ENCODE peak calls at places on chromosome 15, in four cellular contexts. One of them, this sample, is unnamed.

GRCh38 chr15:50128266-50128665 is 9.2 kb upstream of the ATP8B4 start:
- DNase-seq in stomach: peak; percentile 56
- DNase-seq in heart right ventricle: peak; percentile 69
- DNase-seq in fibroblast of lung: no peak
- DNase-seq in this sample: no peak

GRCh38 chr15:84880822-84881519 is 3.5 kb upstream of the SLC28A1 start:
- DNase-seq in stomach: no peak
- DNase-seq in heart right ventricle: no peak
- DNase-seq in fibroblast of lung: no peak
- DNase-seq in this sample: no peak

GRCh38 chr15:59371458-59372351 is 966 bp downstream of the MYO1E start:
- DNase-seq in stomach: peak; percentile 70
- DNase-seq in heart right ventricle: no peak
- DNase-seq in fibroblast of lung: no peak
- DNase-seq in this sample: no peak

GRCh38 chr15:40014390-40014789 is 24.6 kb downstream of the SRP14 start:
- DNase-seq in stomach: no peak
- DNase-seq in heart right ventricle: no peak
- DNase-seq in fibroblast of lung: no peak
- DNase-seq in this sample: no peak

GRCh38 chr15:25368855-25369254 is 70.0 kb downstream of the UBE3A start:
- DNase-seq in stomach: no peak
- DNase-seq in heart right ventricle: no peak
- DNase-seq in fibroblast of lung: peak; percentile 89
- DNase-seq in this sample: no peak

GRCh38 chr15:91982401-91982800 is 128.9 kb downstream of the SLCO3A1 start:
- DNase-seq in stomach: no peak
- DNase-seq in heart right ventricle: no peak
- DNase-seq in fibroblast of lung: no peak
- DNase-seq in this sample: no peak

GRCh38 chr15:75149911-75150709 is 51.6 kb upstream of the C15orf39 start:
- DNase-seq in stomach: no peak
- DNase-seq in heart right ventricle: no peak
- DNase-seq in fibroblast of lung: peak; percentile 51
- DNase-seq in this sample: peak; percentile 57

GRCh38 chr15:37095197-37095992 is 5.0 kb downstream of the MEIS2 start:
- DNase-seq in stomach: no peak
- DNase-seq in heart right ventricle: no peak
- DNase-seq in fibroblast of lung: no peak
- DNase-seq in this sample: no peak

GRCh38 chr15:98943609-98944111 is 63.9 kb downstream of the PGPEP1L start:
- DNase-seq in stomach: no peak
- DNase-seq in heart right ventricle: peak; percentile 80
- DNase-seq in fibroblast of lung: peak; percentile 38
- DNase-seq in this sample: no peak

GRCh38 chr15:101111570-101112262 is 140.1 kb downstream of the CHSY1 start:
- DNase-seq in stomach: no peak
- DNase-seq in heart right ventricle: no peak
- DNase-seq in fibroblast of lung: no peak
- DNase-seq in this sample: no peak

GRCh38 chr15:77550275-77551251 is 82.1 kb downstream of the LINGO1 start:
- DNase-seq in stomach: no peak
- DNase-seq in heart right ventricle: no peak
- DNase-seq in fibroblast of lung: peak; percentile 15
- DNase-seq in this sample: no peak

GRCh38 chr15:77547801-77548607 is 84.7 kb downstream of the LINGO1 start:
- DNase-seq in stomach: no peak
- DNase-seq in heart right ventricle: no peak
- DNase-seq in fibroblast of lung: no peak
- DNase-seq in this sample: no peak

GRCh38 chr15:77546870-77547269 is 85.8 kb downstream of the LINGO1 start:
- DNase-seq in stomach: no peak
- DNase-seq in heart right ventricle: no peak
- DNase-seq in fibroblast of lung: no peak
- DNase-seq in this sample: no peak

GRCh38 chr15:77549552-77550274 is 83.0 kb downstream of the LINGO1 start:
- DNase-seq in stomach: no peak
- DNase-seq in heart right ventricle: no peak
- DNase-seq in fibroblast of lung: no peak
- DNase-seq in this sample: no peak

GRCh38 chr15:77548608-77549551 is 83.8 kb downstream of the LINGO1 start:
- DNase-seq in stomach: no peak
- DNase-seq in heart right ventricle: no peak
- DNase-seq in fibroblast of lung: no peak
- DNase-seq in this sample: no peak
- TF ChIP-seq CTCF in stomach: no peak
- TF ChIP-seq CTCF in heart right ventricle: no peak
- TF ChIP-seq CTCF in fibroblast of lung: no peak
- TF ChIP-seq CTCF in this sample: no peak

DNA sequence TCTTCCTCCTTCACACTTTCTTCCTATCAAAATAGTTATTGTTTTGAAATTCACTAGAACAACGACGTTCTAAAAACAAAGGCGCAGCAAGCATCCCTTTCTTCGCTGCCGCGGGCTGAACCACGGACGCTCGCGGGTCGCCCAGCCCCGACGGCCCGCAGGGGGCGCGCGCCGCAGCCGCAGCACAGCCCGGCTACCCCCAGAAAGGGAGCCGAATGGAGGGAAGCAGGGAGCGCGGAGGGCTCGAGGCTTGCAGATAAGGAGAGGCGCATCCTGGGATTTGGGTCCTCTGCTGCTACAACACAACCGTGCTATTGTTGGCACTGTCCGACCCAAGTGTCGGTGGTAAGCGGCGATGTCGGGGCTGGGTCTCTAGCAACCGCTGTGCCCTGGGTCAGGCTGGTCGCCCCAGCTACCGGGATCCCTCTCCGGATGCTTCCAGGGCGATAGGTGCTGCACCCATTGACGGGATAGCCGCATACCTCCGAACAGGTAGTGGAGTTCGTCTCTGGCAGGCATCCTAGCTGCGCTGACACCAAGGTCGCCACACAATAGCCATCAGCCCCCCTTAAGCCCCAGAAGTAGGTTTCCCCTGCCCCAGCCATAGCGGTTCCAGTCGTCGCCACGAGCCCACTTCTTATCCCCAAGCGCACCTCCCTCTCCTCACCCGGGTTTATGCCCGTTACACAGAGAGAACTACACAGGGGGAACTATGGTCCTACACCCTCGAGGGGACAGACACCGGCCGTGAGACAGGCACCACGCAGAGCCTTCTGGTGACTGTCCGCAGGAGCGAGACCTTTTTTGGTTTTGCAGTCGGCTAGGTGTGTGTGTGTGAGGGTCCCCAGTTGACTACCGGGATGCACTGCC is 6.0 kb downstream of the ONECUT1 start:
- DNase-seq in stomach: no peak
- DNase-seq in heart right ventricle: no peak
- DNase-seq in fibroblast of lung: no peak
- DNase-seq in this sample: no peak
- TF ChIP-seq CTCF in stomach: no peak
- TF ChIP-seq CTCF in heart right ventricle: peak; percentile 45
- TF ChIP-seq CTCF in fibroblast of lung: peak; percentile 12
- TF ChIP-seq CTCF in this sample: peak; percentile 3

DNA sequence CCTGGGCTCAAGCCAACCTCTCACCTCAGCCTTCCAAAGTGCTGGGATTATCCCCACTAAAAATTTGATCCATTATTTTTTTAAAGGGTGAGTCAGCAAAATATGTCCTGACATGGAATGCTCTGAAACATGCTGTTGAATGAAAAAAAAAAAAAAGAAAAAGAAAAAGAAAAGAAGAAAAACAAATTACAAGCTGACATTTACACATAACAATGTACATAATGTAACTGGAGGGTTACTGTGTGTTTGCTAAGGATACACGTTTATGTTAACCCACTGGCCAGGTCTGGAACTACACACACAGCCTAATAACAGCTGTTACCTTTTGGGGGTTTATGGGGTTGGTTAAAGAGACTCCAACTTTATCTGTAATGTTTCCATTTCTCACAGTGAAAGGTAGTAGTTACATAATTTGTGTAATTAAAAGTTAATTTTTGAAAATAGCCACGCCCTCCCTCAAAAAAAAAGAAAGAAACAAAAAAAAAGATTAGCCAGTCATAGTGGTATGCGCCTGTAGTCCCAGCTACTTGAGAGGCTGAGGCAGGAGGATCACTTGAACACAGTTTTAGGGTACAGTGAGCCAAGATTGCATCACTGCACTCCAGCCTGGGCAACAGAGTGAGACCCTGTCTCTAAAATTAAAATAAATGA is 3.1 kb upstream of the MESP2 start:
- DNase-seq in stomach: no peak
- DNase-seq in heart right ventricle: no peak
- DNase-seq in fibroblast of lung: peak; percentile 20
- DNase-seq in this sample: no peak
- TF ChIP-seq CTCF in stomach: no peak
- TF ChIP-seq CTCF in heart right ventricle: no peak
- TF ChIP-seq CTCF in fibroblast of lung: peak; percentile 29
- TF ChIP-seq CTCF in this sample: peak; percentile 7

GRCh38 chr15:69996842-69997478 is 100.8 kb downstream of the TLE3 start:
- DNase-seq in stomach: peak; percentile 70
- DNase-seq in heart right ventricle: no peak
- DNase-seq in fibroblast of lung: no peak
- DNase-seq in this sample: no peak

GRCh38 chr15:69998541-69999391 is 99.0 kb downstream of the TLE3 start:
- DNase-seq in stomach: no peak
- DNase-seq in heart right ventricle: no peak
- DNase-seq in fibroblast of lung: no peak
- DNase-seq in this sample: no peak

GRCh38 chr15:69999392-70000085 is 98.2 kb downstream of the TLE3 start:
- DNase-seq in stomach: no peak
- DNase-seq in heart right ventricle: no peak
- DNase-seq in fibroblast of lung: no peak
- DNase-seq in this sample: no peak

GRCh38 chr15:69996321-69996720 is 101.4 kb downstream of the TLE3 start:
- DNase-seq in stomach: no peak
- DNase-seq in heart right ventricle: no peak
- DNase-seq in fibroblast of lung: no peak
- DNase-seq in this sample: no peak

DNA sequence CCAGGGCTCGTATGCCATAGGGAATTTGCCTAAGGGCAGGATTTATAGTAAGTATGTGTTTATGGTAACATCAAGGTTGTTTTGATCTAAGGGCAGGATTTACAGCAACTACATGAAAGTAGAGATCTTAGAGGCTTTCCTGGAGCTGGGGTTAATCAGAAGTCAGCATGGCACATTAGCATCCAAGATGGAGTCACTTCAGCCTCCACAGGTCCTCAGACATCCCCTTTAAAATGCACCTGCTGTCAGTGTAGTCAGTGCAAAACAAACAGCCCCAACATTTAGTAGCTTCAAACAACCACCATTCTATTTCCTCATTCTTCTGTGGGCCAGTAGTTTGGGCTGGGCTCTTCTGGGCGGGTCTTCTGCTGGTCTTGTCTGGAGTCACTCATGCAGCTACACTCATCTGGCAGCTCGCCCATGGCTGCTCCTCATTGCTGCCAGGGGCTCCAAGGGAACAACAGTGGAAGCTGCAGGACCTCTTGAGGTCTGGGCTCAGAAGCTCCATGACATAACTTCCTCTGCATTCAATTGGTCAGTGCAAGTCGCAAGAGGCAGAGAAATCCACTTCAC is 99.9 kb downstream of the TLE3 start:
- DNase-seq in stomach: peak; percentile 57
- DNase-seq in heart right ventricle: peak; percentile 21
- DNase-seq in fibroblast of lung: peak; percentile 69
- DNase-seq in this sample: no peak
- TF ChIP-seq CTCF in stomach: no peak
- TF ChIP-seq CTCF in heart right ventricle: no peak
- TF ChIP-seq CTCF in fibroblast of lung: no peak
- TF ChIP-seq CTCF in this sample: no peak

GRCh38 chr15:63029701-63030100 is 12.8 kb upstream of the TPM1 start:
- DNase-seq in stomach: no peak
- DNase-seq in heart right ventricle: no peak
- DNase-seq in fibroblast of lung: no peak
- DNase-seq in this sample: no peak
- TF ChIP-seq CTCF in stomach: no peak
- TF ChIP-seq CTCF in heart right ventricle: no peak
- TF ChIP-seq CTCF in fibroblast of lung: no peak
- TF ChIP-seq CTCF in this sample: no peak

DNA sequence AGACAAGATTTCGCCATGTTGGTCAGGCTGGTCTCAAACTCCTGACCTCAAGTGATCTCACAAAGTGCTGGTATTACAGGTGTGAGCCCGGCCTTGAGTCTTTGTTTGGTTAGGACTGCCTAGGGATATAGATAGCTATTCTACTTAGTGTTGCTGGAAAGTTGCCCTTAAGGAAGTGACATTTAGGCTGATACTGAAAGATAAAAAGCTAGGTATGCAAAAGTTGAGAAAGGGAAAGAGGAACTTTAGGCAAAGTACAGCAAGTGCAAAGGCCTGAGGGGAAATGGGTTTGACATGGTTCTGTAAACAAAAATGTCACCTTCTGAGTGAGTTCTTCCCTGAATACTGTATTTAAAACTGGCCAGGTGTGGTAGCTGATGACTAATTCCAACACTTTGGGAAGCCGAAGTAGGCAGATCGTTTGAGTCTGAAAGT is 111.5 kb downstream of the ZNF609 start:
- DNase-seq in stomach: peak; percentile 50
- DNase-seq in heart right ventricle: no peak
- DNase-seq in fibroblast of lung: no peak
- DNase-seq in this sample: no peak
- TF ChIP-seq CTCF in stomach: no peak
- TF ChIP-seq CTCF in heart right ventricle: no peak
- TF ChIP-seq CTCF in fibroblast of lung: no peak
- TF ChIP-seq CTCF in this sample: no peak

GRCh38 chr15:70214266-70214665 is 116.5 kb upstream of the TLE3 start:
- DNase-seq in stomach: no peak
- DNase-seq in heart right ventricle: no peak
- DNase-seq in fibroblast of lung: no peak
- DNase-seq in this sample: no peak
- TF ChIP-seq CTCF in stomach: no peak
- TF ChIP-seq CTCF in heart right ventricle: no peak
- TF ChIP-seq CTCF in fibroblast of lung: no peak
- TF ChIP-seq CTCF in this sample: no peak

GRCh38 chr15:29740692-29741311 is 81.5 kb downstream of the TJP1 start:
- DNase-seq in stomach: no peak
- DNase-seq in heart right ventricle: no peak
- DNase-seq in fibroblast of lung: no peak
- DNase-seq in this sample: no peak
- TF ChIP-seq CTCF in stomach: no peak
- TF ChIP-seq CTCF in heart right ventricle: peak; percentile 12
- TF ChIP-seq CTCF in fibroblast of lung: peak; percentile 7
- TF ChIP-seq CTCF in this sample: no peak

DNA sequence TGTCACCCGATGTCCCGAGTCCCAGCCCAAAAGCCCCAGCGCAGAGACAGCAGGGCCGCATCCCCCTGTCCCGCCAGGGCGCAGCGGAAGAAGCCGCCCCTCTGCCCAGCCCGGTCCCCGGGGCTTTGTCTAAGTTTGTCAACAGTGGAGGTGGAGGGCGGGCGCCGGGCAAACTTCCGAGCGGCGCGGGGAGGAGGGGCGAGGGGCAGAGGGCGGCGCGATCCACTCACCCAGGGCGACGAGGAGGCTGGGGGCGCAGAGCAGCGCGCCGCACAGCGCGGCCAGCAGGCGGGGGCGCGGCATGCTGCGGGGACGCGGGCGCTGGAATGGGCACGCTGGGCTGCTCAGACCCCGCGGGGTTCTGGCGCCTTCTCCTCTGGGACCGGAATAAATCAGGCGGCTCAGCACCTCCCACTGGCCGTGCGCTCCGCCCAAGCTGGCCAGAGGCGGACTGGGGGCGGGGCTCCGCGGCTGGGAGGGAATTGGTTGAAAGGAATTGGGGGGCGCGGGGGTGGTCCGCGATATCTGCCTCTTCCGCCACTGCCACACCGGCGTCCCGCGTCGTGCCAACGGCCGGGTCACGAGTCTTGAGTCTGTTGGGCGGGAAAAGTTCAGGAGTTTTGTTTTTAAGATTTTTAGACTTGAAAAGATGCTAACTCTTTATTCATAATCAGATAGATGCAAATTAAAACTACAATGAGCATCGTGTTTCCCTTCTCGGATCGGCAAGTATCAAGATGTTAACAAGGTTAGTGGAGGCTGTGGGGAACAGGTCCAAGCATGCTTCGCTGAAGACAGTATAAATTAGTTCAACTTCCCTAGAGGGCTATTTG is at the start of gene MFGE8:
- DNase-seq in stomach: peak; percentile 54
- DNase-seq in heart right ventricle: peak; percentile 84
- DNase-seq in fibroblast of lung: peak; percentile 75
- DNase-seq in this sample: no peak
- TF ChIP-seq CTCF in stomach: no peak
- TF ChIP-seq CTCF in heart right ventricle: peak; percentile 34
- TF ChIP-seq CTCF in fibroblast of lung: no peak
- TF ChIP-seq CTCF in this sample: no peak

This sample was measured in AG09319.